ENCODE peak calls at places on chromosomes 16 and 17, in four cellular contexts. P, U, L and N are unnamed samples.

GRCh38 chr17:27294689-27295630 is 1.0 kb downstream of the WSB1 start:
- DNase-seq in L (peak; percentile 31), U (no peak), P (peak; percentile 66), N (peak; percentile 74)

GRCh38 chr17:80891096-80892018 is 100.3 kb upstream of the CHMP6 start:
- DNase-seq in P (peak; percentile 56), L (no peak), U (no peak), N (peak; percentile 73)

GRCh38 chr16:49931931-49932330 is 76.0 kb upstream of the ZNF423 start:
- DNase-seq in U (no peak), L (no peak), P (no peak), N (no peak)

GRCh38 chr17:75061618-75062017 is 14.6 kb downstream of the KCTD2 start:
- DNase-seq in L (no peak), U (no peak), P (no peak), N (no peak)

GRCh38 chr17:596287-596686 is 118.4 kb downstream of the VPS53 start:
- DNase-seq in P (no peak), L (no peak), U (no peak), N (no peak)

GRCh38 chr16:89949756-89950155 is 1.2 kb downstream of the DEF8 start:
- DNase-seq in U (no peak), P (no peak), L (no peak), N (no peak)

GRCh38 chr16:81495321-81496234 is 51.0 kb downstream of the CMIP start:
- DNase-seq in L (no peak), P (no peak), U (no peak), N (peak; percentile 98)

GRCh38 chr17:63140255-63140654 is 174.2 kb downstream of the TANC2 start:
- DNase-seq in L (no peak), U (no peak), P (peak; percentile 4), N (no peak)

GRCh38 chr17:62626719-62627218 is 701 bp upstream of the MRC2 start:
- DNase-seq in P (no peak), U (no peak), L (peak; percentile 31), N (no peak)

GRCh38 chr17:57670769-57671545 is 74.1 kb downstream of the CCDC182 start:
- DNase-seq in L (no peak), P (no peak), U (no peak), N (no peak)

GRCh38 chr17:35731239-35731931 is at the start of gene RASL10B:
- DNase-seq in P (no peak), U (no peak), L (peak; percentile 41), N (peak; percentile 76)

GRCh38 chr16:25158401-25158800 is 46.9 kb downstream of the LCMT1 start:
- DNase-seq in P (no peak), U (no peak), L (no peak), N (no peak)

GRCh38 chr17:29572691-29573557 is 4.4 kb downstream of the TP53I13 start:
- DNase-seq in P (no peak), U (no peak), L (no peak), N (peak; percentile 69)

GRCh38 chr16:85171809-85172464 is 59.7 kb upstream of the CIBAR2 start:
- DNase-seq in L (no peak), P (no peak), U (no peak), N (no peak)

GRCh38 chr17:49722066-49722465 is 14.3 kb upstream of the SLC35B1 start:
- DNase-seq in P (no peak), L (no peak), U (no peak), N (no peak)

GRCh38 chr16:17448640-17449638 is 21.8 kb downstream of the XYLT1 start:
- DNase-seq in L (no peak), P (no peak), U (no peak), N (no peak)

GRCh38 chr17:18176152-18176551 is 7.5 kb upstream of the ALKBH5 start:
- DNase-seq in P (no peak), U (no peak), L (no peak), N (no peak)

GRCh38 chr17:9842057-9842758 is 16.5 kb downstream of the GLP2R start:
- DNase-seq in U (no peak), L (peak; percentile 13), P (no peak), N (no peak)

GRCh38 chr17:75512946-75513666 is 2.2 kb downstream of the CASKIN2 start:
- DNase-seq in U (no peak), P (no peak), L (no peak), N (no peak)

GRCh38 chr16:86631441-86631840 is 53.1 kb downstream of the FOXL1 start:
- DNase-seq in P (no peak), L (no peak), U (no peak), N (no peak)

DNA sequence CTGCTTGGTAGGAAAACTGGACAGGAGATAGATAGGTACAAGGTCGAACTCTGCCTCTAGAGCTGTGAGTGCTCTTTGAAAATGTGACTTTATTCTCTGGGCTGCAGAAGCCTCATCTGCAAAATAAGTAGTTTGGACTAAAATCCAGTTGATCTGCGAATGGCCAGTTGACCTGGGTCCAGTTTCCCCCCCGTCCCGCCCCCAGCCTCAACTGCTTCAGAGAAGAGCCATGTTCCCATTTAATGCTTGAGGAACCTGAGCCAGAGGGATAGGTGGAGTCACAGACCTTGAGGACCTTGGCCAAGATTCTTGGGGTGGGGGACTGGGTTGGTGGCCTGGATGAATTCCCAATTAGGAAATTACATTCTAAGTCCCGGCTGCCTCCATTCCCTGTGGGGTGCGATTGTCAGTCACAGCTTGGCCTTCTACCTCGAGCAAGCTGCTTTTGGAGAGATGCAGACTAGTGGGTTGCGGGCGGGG is 14.1 kb downstream of the TBX2 start:
- DNase-seq in U (no peak), P (no peak), L (no peak), N (no peak)
- TF ChIP-seq HDAC6 in U (no peak), P (no peak), L (no peak), N (no peak)

GRCh38 chr17:76670708-76671122 is 27.2 kb upstream of the ST6GALNAC1 start:
- DNase-seq in L (no peak), P (no peak), U (no peak), N (no peak)
- TF ChIP-seq HDAC6 in L (no peak), P (no peak), U (no peak), N (no peak)

DNA sequence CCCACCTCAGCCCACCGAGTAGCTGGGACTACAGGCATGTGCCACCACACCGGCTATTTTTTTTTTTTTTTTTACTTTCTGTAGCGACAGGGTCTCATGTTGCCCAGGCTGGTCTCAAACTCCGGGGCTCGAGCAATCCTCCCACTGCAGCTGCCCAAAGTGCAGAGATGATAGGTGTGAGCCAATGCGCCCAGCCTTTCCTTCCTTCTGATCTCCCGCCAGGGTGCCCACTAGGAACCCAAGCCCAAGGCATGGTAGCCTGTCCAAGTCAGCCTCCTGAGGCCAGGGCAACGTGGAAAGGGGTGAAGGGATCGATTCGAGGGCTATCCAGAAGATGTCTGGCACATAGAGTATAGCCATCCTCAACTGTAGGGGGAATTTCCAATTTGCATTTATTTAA is 9.6 kb upstream of the CREBBP start:
- DNase-seq in U (no peak), P (no peak), L (no peak), N (no peak)
- TF ChIP-seq HDAC6 in U (no peak), P (no peak), L (no peak), N (no peak)

GRCh38 chr16:6558133-6558532 is 774.5 kb upstream of the RBFOX1 start:
- DNase-seq in P (no peak), L (no peak), U (peak; percentile 61), N (no peak)
- TF ChIP-seq HDAC6 in P (no peak), L (no peak), U (no peak), N (no peak)

DNA sequence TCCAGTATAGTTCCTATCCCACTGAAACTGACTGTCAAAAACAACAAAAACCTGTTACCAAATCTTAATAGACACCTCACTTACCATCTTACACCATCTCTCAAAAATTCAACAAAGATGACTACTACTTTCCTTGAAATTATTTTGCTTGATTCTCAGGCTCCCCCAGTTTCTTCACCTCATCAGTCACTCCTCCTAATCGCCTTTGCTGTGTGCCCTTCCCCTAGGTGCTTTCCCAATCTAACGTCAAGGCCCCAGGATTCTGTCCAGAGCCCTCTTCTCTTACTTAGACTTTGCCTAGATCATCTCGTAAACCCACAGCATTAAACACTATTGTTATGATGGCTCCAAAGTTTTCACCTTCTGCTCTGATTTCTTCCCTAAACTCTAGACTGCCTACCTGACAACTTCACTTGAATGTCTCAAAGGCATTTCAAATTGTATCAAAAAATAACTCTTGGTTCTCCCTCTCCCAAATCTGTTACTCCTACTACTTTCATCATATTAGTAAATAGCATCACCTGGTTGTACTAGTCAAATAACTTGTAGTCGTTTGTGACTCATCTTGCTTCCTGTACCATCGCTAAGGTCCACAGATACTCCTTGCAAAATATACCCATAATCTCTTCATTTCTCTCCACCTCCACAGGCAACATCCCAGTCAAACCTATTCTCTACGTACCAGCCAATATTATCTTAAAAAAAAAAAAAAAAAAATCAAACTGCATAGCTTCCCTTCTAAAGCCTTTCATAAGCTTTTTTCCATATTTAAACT is 18.0 kb downstream of the C16orf87 start:
- DNase-seq in L (no peak), U (no peak), P (no peak), N (no peak)
- TF ChIP-seq HDAC6 in L (no peak), U (no peak), P (no peak), N (no peak)

DNA sequence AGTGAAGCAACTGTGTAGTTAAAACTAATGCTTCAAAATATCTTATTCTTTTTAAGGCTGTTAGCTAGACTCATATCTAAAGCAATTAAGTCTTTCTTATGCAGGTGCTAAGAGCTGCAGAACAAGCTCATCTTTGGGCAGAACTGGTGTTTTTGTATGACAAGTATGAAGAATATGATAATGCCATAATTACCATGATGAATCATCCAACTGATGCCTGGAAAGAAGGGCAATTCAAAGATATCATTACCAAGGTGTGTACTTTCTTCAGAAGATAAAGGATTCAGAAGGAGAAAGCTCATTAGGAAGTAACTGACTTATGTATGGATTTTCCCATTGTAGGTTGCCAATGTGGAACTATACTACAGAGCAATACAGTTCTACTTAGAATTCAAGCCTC is 23.9 kb downstream of the PTRH2 start:
- DNase-seq in P (no peak), U (no peak), L (no peak), N (no peak)
- TF ChIP-seq HDAC6 in P (no peak), U (no peak), L (no peak), N (no peak)

GRCh38 chr17:71438631-71439146 is 682.1 kb upstream of the SOX9 start:
- DNase-seq in U (no peak), P (no peak), L (peak; percentile 25), N (no peak)
- TF ChIP-seq HDAC6 in U (no peak), P (no peak), L (no peak), N (no peak)

GRCh38 chr16:29708917-29709600 is 30.1 kb downstream of the QPRT start:
- DNase-seq in U (peak; percentile 87), P (no peak), L (no peak), N (no peak)

GRCh38 chr16:29712770-29713169 is 33.0 kb downstream of the C16orf54 start:
- DNase-seq in L (no peak), P (no peak), U (no peak), N (peak; percentile 35)

GRCh38 chr16:29714972-29715371 is 30.8 kb downstream of the C16orf54 start:
- DNase-seq in P (no peak), U (no peak), L (no peak), N (no peak)

GRCh38 chr16:29714396-29714795 is 31.4 kb downstream of the C16orf54 start:
- DNase-seq in L (no peak), U (no peak), P (no peak), N (no peak)

GRCh38 chr16:29710227-29711219 is 31.5 kb downstream of the QPRT start:
- DNase-seq in L (peak; percentile 75), P (no peak), U (no peak), N (peak; percentile 39)
- TF ChIP-seq HDAC6 in L (no peak), P (no peak), U (no peak), N (no peak)